ENCODE peak calls at places on chromosomes 2 and 18, in seven cellular contexts. One of them, this sample, is unnamed.

GRCh38 chr18:23226930-23227728 is 91.8 kb downstream of the CABLES1 start:
- DNase-seq in AG04450: peak; percentile 59
- DNase-seq in kidney: no peak
- DNase-seq in AG10803: peak; percentile 80
- DNase-seq in Calu3: peak; percentile 42
- DNase-seq in foreskin fibroblast: peak; percentile 83
- DNase-seq in upper lobe of left lung: peak; percentile 47
- DNase-seq in this sample: no peak

GRCh38 chr2:241051578-241052487 is 50.3 kb downstream of the MTERF4 start:
- DNase-seq in foreskin fibroblast: no peak
- DNase-seq in kidney: peak; percentile 54
- DNase-seq in AG10803: no peak
- DNase-seq in AG04450: no peak
- DNase-seq in Calu3: no peak
- DNase-seq in upper lobe of left lung: peak; percentile 14
- DNase-seq in this sample: no peak

GRCh38 chr2:176106636-176107539 is at the start of gene HOXD11:
- DNase-seq in foreskin fibroblast: peak; percentile 68
- DNase-seq in upper lobe of left lung: no peak
- DNase-seq in AG10803: no peak
- DNase-seq in Calu3: peak; percentile 15
- DNase-seq in AG04450: no peak
- DNase-seq in kidney: peak; percentile 87
- DNase-seq in this sample: no peak

GRCh38 chr2:219245148-219245898 is at the start of the genes GLB1L and STK16:
- DNase-seq in AG04450: peak; percentile 80
- DNase-seq in Calu3: peak; percentile 94
- DNase-seq in upper lobe of left lung: peak; percentile 93
- DNase-seq in foreskin fibroblast: peak; percentile 98
- DNase-seq in AG10803: peak; percentile 93
- DNase-seq in kidney: peak; percentile 98
- DNase-seq in this sample: peak; percentile 93

GRCh38 chr2:102048465-102048864 is 56.7 kb downstream of the IL1R2 start:
- DNase-seq in upper lobe of left lung: peak; percentile 67
- DNase-seq in Calu3: peak; percentile 17
- DNase-seq in kidney: no peak
- DNase-seq in AG10803: no peak
- DNase-seq in AG04450: no peak
- DNase-seq in foreskin fibroblast: peak; percentile 72
- DNase-seq in this sample: no peak

GRCh38 chr2:47512581-47513083 is 109.7 kb downstream of the MSH2 start:
- DNase-seq in kidney: no peak
- DNase-seq in foreskin fibroblast: peak; percentile 10
- DNase-seq in AG04450: peak; percentile 29
- DNase-seq in Calu3: peak; percentile 13
- DNase-seq in upper lobe of left lung: no peak
- DNase-seq in AG10803: no peak
- DNase-seq in this sample: no peak

GRCh38 chr18:70454705-70455322 is 166.0 kb downstream of the SOCS6 start:
- DNase-seq in kidney: no peak
- DNase-seq in AG10803: peak; percentile 68
- DNase-seq in AG04450: peak; percentile 53
- DNase-seq in foreskin fibroblast: peak; percentile 87
- DNase-seq in upper lobe of left lung: no peak
- DNase-seq in Calu3: peak; percentile 62
- DNase-seq in this sample: no peak

GRCh38 chr2:236184701-236185100 is 16.5 kb upstream of the GBX2 start:
- DNase-seq in upper lobe of left lung: no peak
- DNase-seq in Calu3: no peak
- DNase-seq in AG10803: no peak
- DNase-seq in AG04450: no peak
- DNase-seq in foreskin fibroblast: no peak
- DNase-seq in kidney: no peak
- DNase-seq in this sample: no peak

GRCh38 chr2:215619989-215620388 is 184.1 kb upstream of the FN1 start:
- DNase-seq in AG10803: no peak
- DNase-seq in Calu3: peak; percentile 67
- DNase-seq in kidney: peak; percentile 48
- DNase-seq in AG04450: no peak
- DNase-seq in foreskin fibroblast: no peak
- DNase-seq in upper lobe of left lung: peak; percentile 69
- DNase-seq in this sample: no peak

GRCh38 chr2:98868548-98869271 is 67.3 kb downstream of the CRACDL start:
- DNase-seq in upper lobe of left lung: no peak
- DNase-seq in foreskin fibroblast: peak; percentile 8
- DNase-seq in Calu3: no peak
- DNase-seq in kidney: no peak
- DNase-seq in AG04450: no peak
- DNase-seq in AG10803: no peak
- DNase-seq in this sample: no peak

GRCh38 chr2:240452471-240453256 is 17.2 kb downstream of the GPC1 start:
- DNase-seq in kidney: peak; percentile 89
- DNase-seq in upper lobe of left lung: peak; percentile 71
- DNase-seq in AG04450: no peak
- DNase-seq in AG10803: peak; percentile 36
- DNase-seq in foreskin fibroblast: peak; percentile 84
- DNase-seq in Calu3: peak; percentile 87
- DNase-seq in this sample: no peak

GRCh38 chr2:172999641-173000387 is 75.8 kb upstream of the MAP3K20 start:
- DNase-seq in foreskin fibroblast: peak; percentile 66
- DNase-seq in kidney: no peak
- DNase-seq in AG10803: peak; percentile 54
- DNase-seq in Calu3: no peak
- DNase-seq in upper lobe of left lung: no peak
- DNase-seq in AG04450: no peak
- DNase-seq in this sample: no peak

GRCh38 chr2:102619414-102620319 is at the start of gene SLC9A2:
- DNase-seq in AG04450: no peak
- DNase-seq in AG10803: no peak
- DNase-seq in Calu3: peak; percentile 60
- DNase-seq in kidney: peak; percentile 77
- DNase-seq in foreskin fibroblast: peak; percentile 19
- DNase-seq in upper lobe of left lung: peak; percentile 27
- DNase-seq in this sample: no peak

GRCh38 chr2:189147361-189147760 is 32.2 kb downstream of the COL5A2 start:
- DNase-seq in Calu3: no peak
- DNase-seq in AG04450: no peak
- DNase-seq in foreskin fibroblast: peak; percentile 73
- DNase-seq in kidney: no peak
- DNase-seq in AG10803: peak; percentile 67
- DNase-seq in upper lobe of left lung: no peak
- DNase-seq in this sample: no peak

GRCh38 chr18:70046796-70047195 is 99.1 kb upstream of the CD226 start:
- DNase-seq in foreskin fibroblast: peak; percentile 45
- DNase-seq in Calu3: no peak
- DNase-seq in AG10803: peak; percentile 52
- DNase-seq in AG04450: no peak
- DNase-seq in kidney: no peak
- DNase-seq in upper lobe of left lung: no peak
- DNase-seq in this sample: no peak

GRCh38 chr18:48328473-48329205 is 80.5 kb downstream of the ZBTB7C start:
- DNase-seq in AG10803: peak; percentile 25
- DNase-seq in AG04450: no peak
- DNase-seq in Calu3: no peak
- DNase-seq in upper lobe of left lung: no peak
- DNase-seq in kidney: no peak
- DNase-seq in foreskin fibroblast: peak; percentile 74
- DNase-seq in this sample: no peak

GRCh38 chr2:66017763-66018162 is 417.2 kb upstream of the MEIS1 start:
- DNase-seq in Calu3: no peak
- DNase-seq in upper lobe of left lung: peak; percentile 40
- DNase-seq in kidney: no peak
- DNase-seq in AG04450: no peak
- DNase-seq in foreskin fibroblast: no peak
- DNase-seq in AG10803: no peak
- DNase-seq in this sample: no peak

GRCh38 chr2:240564191-240564570 is 4.0 kb downstream of the DUSP28 start:
- DNase-seq in AG04450: no peak
- DNase-seq in upper lobe of left lung: no peak
- DNase-seq in Calu3: no peak
- DNase-seq in kidney: no peak
- DNase-seq in foreskin fibroblast: no peak
- DNase-seq in AG10803: no peak
- DNase-seq in this sample: no peak

GRCh38 chr2:167333245-167333644 is 445.0 kb downstream of the XIRP2 start:
- DNase-seq in Calu3: no peak
- DNase-seq in AG10803: no peak
- DNase-seq in kidney: no peak
- DNase-seq in AG04450: no peak
- DNase-seq in upper lobe of left lung: no peak
- DNase-seq in foreskin fibroblast: no peak
- DNase-seq in this sample: no peak
- TF ChIP-seq CTCF in Calu3: no peak
- TF ChIP-seq CTCF in AG10803: no peak
- TF ChIP-seq CTCF in kidney: no peak
- TF ChIP-seq CTCF in AG04450: peak; percentile 21
- TF ChIP-seq CTCF in upper lobe of left lung: no peak
- TF ChIP-seq CTCF in foreskin fibroblast: no peak
- TF ChIP-seq CTCF in this sample: no peak

GRCh38 chr2:159677654-159678053 is 34.7 kb upstream of the MARCHF7 start:
- DNase-seq in upper lobe of left lung: no peak
- DNase-seq in Calu3: no peak
- DNase-seq in AG04450: no peak
- DNase-seq in foreskin fibroblast: peak; percentile 31
- DNase-seq in AG10803: peak; percentile 19
- DNase-seq in kidney: no peak
- DNase-seq in this sample: no peak
- TF ChIP-seq CTCF in upper lobe of left lung: no peak
- TF ChIP-seq CTCF in Calu3: no peak
- TF ChIP-seq CTCF in AG04450: peak; percentile 46
- TF ChIP-seq CTCF in foreskin fibroblast: peak; percentile 11
- TF ChIP-seq CTCF in AG10803: peak; percentile 42
- TF ChIP-seq CTCF in kidney: no peak
- TF ChIP-seq CTCF in this sample: no peak

GRCh38 chr2:182023235-182023634 is 37.6 kb downstream of the PPP1R1C start:
- DNase-seq in AG04450: no peak
- DNase-seq in Calu3: no peak
- DNase-seq in foreskin fibroblast: no peak
- DNase-seq in kidney: no peak
- DNase-seq in upper lobe of left lung: no peak
- DNase-seq in AG10803: no peak
- DNase-seq in this sample: no peak
- TF ChIP-seq CTCF in AG04450: no peak
- TF ChIP-seq CTCF in Calu3: no peak
- TF ChIP-seq CTCF in foreskin fibroblast: no peak
- TF ChIP-seq CTCF in kidney: no peak
- TF ChIP-seq CTCF in upper lobe of left lung: no peak
- TF ChIP-seq CTCF in AG10803: no peak
- TF ChIP-seq CTCF in this sample: no peak

DNA sequence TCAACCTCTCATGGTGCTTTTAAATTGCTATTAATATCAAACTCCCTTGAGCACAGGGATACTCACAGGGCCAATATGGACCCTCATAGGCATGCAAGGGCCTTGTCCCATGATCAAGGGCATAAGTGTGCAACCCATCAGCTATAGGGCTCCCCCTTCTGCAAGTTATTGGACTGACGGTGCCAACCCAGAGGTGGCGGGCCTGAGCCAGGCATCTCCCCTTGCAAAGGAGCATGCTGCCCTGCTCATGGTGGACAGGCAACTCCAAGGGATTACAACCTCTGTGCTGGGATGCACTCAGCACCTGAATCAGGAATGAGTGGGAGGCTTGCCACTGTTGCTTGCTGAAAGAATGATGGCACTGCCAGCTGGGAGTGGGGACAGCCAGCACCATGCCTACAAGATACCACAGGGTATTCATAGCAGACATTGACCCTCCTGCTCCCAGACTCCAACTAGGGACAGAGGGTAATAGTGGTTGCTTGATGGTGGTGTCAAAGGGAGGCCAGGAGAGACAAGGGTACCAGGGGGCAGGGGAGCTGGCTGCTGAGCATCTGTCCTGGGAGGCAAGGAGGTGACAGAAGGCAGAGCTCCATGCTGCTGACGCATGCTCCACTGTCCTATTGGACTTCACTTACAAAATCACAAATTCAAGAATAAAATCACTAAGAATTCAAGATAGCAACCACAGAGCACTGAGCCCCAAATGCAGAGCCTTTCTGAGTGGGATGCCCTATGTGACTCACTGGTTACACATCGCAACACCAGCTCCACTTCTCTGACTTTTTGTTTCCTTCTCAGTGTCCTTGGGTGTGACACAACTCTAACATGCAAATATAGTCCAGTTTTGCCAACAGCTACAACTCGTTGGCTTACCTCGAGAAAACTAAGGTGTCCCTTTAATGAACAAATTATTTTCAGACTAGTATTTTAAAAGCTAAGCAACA is 157.1 kb upstream of the CCDC150 start:
- DNase-seq in AG10803: peak; percentile 65
- DNase-seq in kidney: no peak
- DNase-seq in Calu3: no peak
- DNase-seq in AG04450: no peak
- DNase-seq in upper lobe of left lung: no peak
- DNase-seq in foreskin fibroblast: peak; percentile 76
- DNase-seq in this sample: no peak
- TF ChIP-seq CTCF in AG10803: no peak
- TF ChIP-seq CTCF in kidney: no peak
- TF ChIP-seq CTCF in Calu3: peak; percentile 17
- TF ChIP-seq CTCF in AG04450: no peak
- TF ChIP-seq CTCF in upper lobe of left lung: no peak
- TF ChIP-seq CTCF in foreskin fibroblast: no peak
- TF ChIP-seq CTCF in this sample: no peak

GRCh38 chr2:36918307-36918706 is 48.0 kb downstream of the STRN start:
- DNase-seq in Calu3: no peak
- DNase-seq in AG04450: no peak
- DNase-seq in kidney: no peak
- DNase-seq in foreskin fibroblast: peak; percentile 12
- DNase-seq in AG10803: no peak
- DNase-seq in upper lobe of left lung: no peak
- DNase-seq in this sample: no peak
- TF ChIP-seq CTCF in Calu3: no peak
- TF ChIP-seq CTCF in AG04450: peak; percentile 40
- TF ChIP-seq CTCF in kidney: peak; percentile 9
- TF ChIP-seq CTCF in foreskin fibroblast: peak; percentile 25
- TF ChIP-seq CTCF in AG10803: peak; percentile 49
- TF ChIP-seq CTCF in upper lobe of left lung: no peak
- TF ChIP-seq CTCF in this sample: peak; percentile 59

GRCh38 chr2:9814129-9814868 is 29.0 kb upstream of the TAF1B start:
- DNase-seq in upper lobe of left lung: no peak
- DNase-seq in Calu3: no peak
- DNase-seq in foreskin fibroblast: no peak
- DNase-seq in kidney: peak; percentile 47
- DNase-seq in AG10803: no peak
- DNase-seq in AG04450: no peak
- DNase-seq in this sample: no peak
- TF ChIP-seq CTCF in upper lobe of left lung: no peak
- TF ChIP-seq CTCF in Calu3: no peak
- TF ChIP-seq CTCF in foreskin fibroblast: no peak
- TF ChIP-seq CTCF in kidney: no peak
- TF ChIP-seq CTCF in AG10803: no peak
- TF ChIP-seq CTCF in AG04450: no peak
- TF ChIP-seq CTCF in this sample: peak; percentile 41

This sample was measured in natural killer cell.